ENCODE peak calls at places on chromosomes 3 and 15, in nine cellular contexts. S is endothelial cell of umbilical vein, D is heart left ventricle, X is transverse colon, O is A549, M is stomach, W is Peyer's patch, J is breast epithelium, G is adrenal gland. H is an unnamed sample.

GRCh38 chr3:190585771-190586630 is 72.1 kb downstream of the IL1RAP start:
- DNase-seq in S (peak; percentile 69), D (peak; percentile 38), X (no peak), O (peak; percentile 71), M (no peak), W (peak; percentile 48), J (no peak), G (peak; percentile 29), H (no peak)

GRCh38 chr3:47611577-47611976 is 32.9 kb upstream of the CSPG5 start:
- DNase-seq in S (no peak), D (no peak), X (no peak), O (no peak), M (no peak), W (no peak), J (no peak), G (no peak), H (no peak)

GRCh38 chr3:177491301-177492031 is 294.2 kb upstream of the TBL1XR1 start:
- DNase-seq in S (peak; percentile 54), D (no peak), X (no peak), O (no peak), M (no peak), W (no peak), J (no peak), G (no peak), H (no peak)

GRCh38 chr3:123678108-123678511 is 93.3 kb upstream of the HACD2 start:
- DNase-seq in S (no peak), D (no peak), X (no peak), O (no peak), M (no peak), W (no peak), J (no peak), G (peak; percentile 62), H (no peak)

GRCh38 chr15:59339252-59339672 is 33.4 kb downstream of the MYO1E start:
- DNase-seq in S (no peak), D (no peak), X (no peak), O (no peak), M (no peak), W (no peak), J (no peak), G (no peak), H (no peak)

GRCh38 chr3:111314146-111314873 is 227.7 kb upstream of the CD96 start:
- DNase-seq in S (no peak), D (no peak), X (no peak), O (no peak), M (peak; percentile 48), W (no peak), J (no peak), G (no peak), H (no peak)

GRCh38 chr3:150528359-150528797 is 17.9 kb downstream of the SERP1 start:
- DNase-seq in S (peak; percentile 49), D (no peak), X (no peak), O (no peak), M (no peak), W (no peak), J (no peak), G (no peak), H (no peak)

GRCh38 chr3:98577178-98577895 is 16.1 kb downstream of the CPOX start:
- DNase-seq in S (no peak), D (no peak), X (no peak), O (no peak), M (no peak), W (no peak), J (no peak), G (no peak), H (no peak)

GRCh38 chr15:48373855-48374421 is 42.7 kb downstream of the DUT start:
- DNase-seq in S (peak; percentile 84), D (peak; percentile 62), X (no peak), O (peak; percentile 18), M (no peak), W (no peak), J (no peak), G (peak; percentile 71), H (no peak)

GRCh38 chr3:89038864-89039263 is 68.6 kb upstream of the EPHA3 start:
- DNase-seq in S (no peak), D (no peak), X (no peak), O (no peak), M (no peak), W (no peak), J (no peak), G (no peak), H (no peak)

GRCh38 chr3:59246719-59247401 is 197.0 kb upstream of the CFAP20DC start:
- DNase-seq in S (no peak), D (no peak), X (no peak), O (no peak), M (no peak), W (no peak), J (no peak), G (no peak), H (no peak)

GRCh38 chr3:88230638-88231037 is 80.9 kb downstream of the C3orf38 start:
- DNase-seq in S (no peak), D (no peak), X (no peak), O (no peak), M (no peak), W (no peak), J (no peak), G (no peak), H (no peak)

GRCh38 chr3:165883866-165884478 is 46.7 kb upstream of the BCHE start:
- DNase-seq in S (no peak), D (no peak), X (no peak), O (peak; percentile 2), M (no peak), W (no peak), J (no peak), G (no peak), H (no peak)

GRCh38 chr15:63718590-63719035 is 115.1 kb downstream of the HERC1 start:
- DNase-seq in S (no peak), D (no peak), X (no peak), O (no peak), M (no peak), W (no peak), J (no peak), G (no peak), H (no peak)

GRCh38 chr15:79102595-79102994 is 12.0 kb upstream of the RASGRF1 start:
- DNase-seq in S (no peak), D (no peak), X (no peak), O (no peak), M (no peak), W (no peak), J (no peak), G (no peak), H (no peak)

GRCh38 chr3:119310052-119310451 is 15.9 kb downstream of the ARHGAP31 start:
- DNase-seq in S (no peak), D (no peak), X (no peak), O (no peak), M (no peak), W (no peak), J (no peak), G (peak; percentile 40), H (no peak)

GRCh38 chr3:52536369-52537164 is at the start of gene UQCC5:
- DNase-seq in S (peak; percentile 100), D (peak; percentile 99), X (peak; percentile 98), O (peak; percentile 89), M (peak; percentile 98), W (peak; percentile 99), J (peak; percentile 98), G (peak; percentile 98), H (peak; percentile 98)
- TF ChIP-seq CTCF in S (peak; percentile 4), D (peak; percentile 21), X (no peak), O (no peak), M (no peak), W (no peak), J (no peak), G (no peak), H (no peak)

DNA sequence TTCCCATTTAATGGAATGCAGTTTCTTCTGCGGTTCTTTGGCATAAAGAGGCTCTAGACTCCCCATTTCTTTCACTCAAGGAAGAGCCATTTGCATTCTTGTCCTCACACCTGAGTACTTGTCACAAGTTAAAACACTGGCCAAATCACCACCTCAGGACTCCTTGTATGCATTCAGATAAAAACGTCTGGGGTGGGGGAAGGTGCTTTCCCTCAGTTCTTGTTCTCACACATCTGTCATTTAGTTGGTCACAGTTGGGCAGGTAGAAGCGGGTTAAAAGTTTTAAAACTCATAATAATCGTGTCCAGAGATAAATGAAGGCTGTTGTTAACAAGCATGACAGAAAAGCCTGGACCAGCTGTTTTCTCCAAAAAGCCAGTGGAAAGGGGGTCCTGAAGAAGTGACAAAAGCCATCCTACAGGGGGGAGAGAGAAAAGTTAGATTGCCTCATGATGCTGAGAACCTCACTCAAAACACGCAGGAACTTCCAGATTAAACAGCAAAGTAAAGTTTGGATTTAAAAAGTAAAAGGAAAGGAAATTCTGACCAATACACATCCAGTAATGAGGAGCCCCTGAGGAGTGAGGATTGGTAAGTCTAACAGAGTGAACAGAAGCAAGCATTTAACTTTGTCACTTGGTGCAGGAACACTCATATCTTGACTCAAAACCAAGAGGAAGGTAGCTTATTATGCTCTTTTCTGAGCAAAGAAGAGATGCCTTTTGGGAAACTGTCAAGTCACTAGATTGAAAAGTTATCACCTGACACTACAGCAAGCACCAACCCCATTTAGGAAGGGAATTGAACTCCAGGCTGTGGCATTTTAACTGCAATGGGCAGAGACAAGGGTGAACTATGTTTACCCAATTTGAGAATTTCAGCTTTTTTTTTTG is 2.8 kb downstream of the BCL2L10 start:
- DNase-seq in S (no peak), D (no peak), X (no peak), O (no peak), M (no peak), W (no peak), J (no peak), G (no peak), H (no peak)
- TF ChIP-seq POLR2A in S (no peak), D (no peak), X (no peak), O (no peak), M (no peak), W (no peak), J (no peak), G (no peak), H (no peak)

GRCh38 chr3:43223670-43224364 is 62.5 kb upstream of the SNRK start:
- DNase-seq in S (peak; percentile 63), D (no peak), X (no peak), O (no peak), M (no peak), W (no peak), J (no peak), G (no peak), H (no peak)
- TF ChIP-seq CTCF in S (peak; percentile 34), D (peak; percentile 41), X (peak; percentile 36), O (no peak), M (no peak), W (peak; percentile 41), J (peak; percentile 23), G (peak; percentile 51), H (peak; percentile 45)

GRCh38 chr3:122636697-122637096 is 43.9 kb upstream of the PARP14 start:
- DNase-seq in S (no peak), D (no peak), X (no peak), O (no peak), M (no peak), W (no peak), J (no peak), G (no peak), H (no peak)

GRCh38 chr3:122635789-122636188 is 44.9 kb upstream of the PARP14 start:
- DNase-seq in S (no peak), D (no peak), X (no peak), O (no peak), M (no peak), W (no peak), J (no peak), G (no peak), H (no peak)

GRCh38 chr3:122642935-122643334 is 37.7 kb upstream of the PARP14 start:
- DNase-seq in S (no peak), D (no peak), X (no peak), O (no peak), M (no peak), W (no peak), J (no peak), G (no peak), H (no peak)

GRCh38 chr3:122646146-122646988 is 34.3 kb upstream of the PARP14 start:
- DNase-seq in S (no peak), D (no peak), X (no peak), O (no peak), M (no peak), W (no peak), J (no peak), G (no peak), H (no peak)

GRCh38 chr3:122640437-122640999 is 40.1 kb upstream of the PARP14 start:
- DNase-seq in S (no peak), D (no peak), X (no peak), O (no peak), M (no peak), W (no peak), J (no peak), G (no peak), H (no peak)
- TF ChIP-seq POLR2A in S (no peak), D (no peak), X (no peak), O (no peak), M (no peak), W (no peak), J (no peak), G (no peak), H (no peak)